ENCODE peak calls at places on chromosomes 4 and X, in five cellular contexts. C, D, U, I and V are unnamed samples.

GRCh38 chrX:78437621-78438020 is 110.2 kb upstream of the CYSLTR1 start:
- DNase-seq in C (no peak), D (no peak), U (no peak), I (no peak), V (no peak)

GRCh38 chr4:3784469-3785291 is 18.5 kb downstream of the ADRA2C start:
- DNase-seq in C (no peak), D (no peak), U (no peak), I (no peak), V (no peak)

GRCh38 chr4:140090215-140090731 is 63.7 kb downstream of the MAML3 start:
- DNase-seq in C (no peak), D (no peak), U (no peak), I (no peak), V (no peak)

GRCh38 chrX:100673397-100673953 is 29.5 kb downstream of the SRPX2 start:
- DNase-seq in C (no peak), D (no peak), U (no peak), I (no peak), V (no peak)

GRCh38 chr4:48944252-48944651 is 37.7 kb upstream of the OCIAD2 start:
- DNase-seq in C (no peak), D (no peak), U (no peak), I (peak; percentile 83), V (no peak)

GRCh38 chr4:137310593-137311490 is 221.5 kb downstream of the PCDH18 start:
- DNase-seq in C (no peak), D (no peak), U (no peak), I (no peak), V (no peak)

GRCh38 chr4:165828928-165829327 is 44.1 kb upstream of the TLL1 start:
- DNase-seq in C (no peak), D (no peak), U (no peak), I (no peak), V (no peak)

GRCh38 chr4:116486401-116486800 is 599.0 kb downstream of the TRAM1L1 start:
- DNase-seq in C (no peak), D (no peak), U (no peak), I (no peak), V (no peak)

GRCh38 chr4:183314806-183315205 is 5.3 kb downstream of the CLDN22 start:
- DNase-seq in C (no peak), D (no peak), U (no peak), I (no peak), V (no peak)

GRCh38 chrX:14529288-14529989 is at the start of gene GLRA2:
- DNase-seq in C (no peak), D (no peak), U (no peak), I (no peak), V (no peak)

GRCh38 chr4:139899346-139899745 is 233.7 kb downstream of the MGST2 start:
- DNase-seq in C (no peak), D (no peak), U (no peak), I (no peak), V (no peak)

GRCh38 chrX:140815868-140816267 is 106.3 kb downstream of the LINC00632 start:
- DNase-seq in C (no peak), D (no peak), U (no peak), I (no peak), V (no peak)

GRCh38 chr4:8599657-8600056 is 7.1 kb downstream of the CPZ start:
- DNase-seq in C (no peak), D (no peak), U (peak; percentile 80), I (peak; percentile 77), V (no peak)

GRCh38 chr4:182593864-182594263 is 323.3 kb downstream of the DCTD start:
- DNase-seq in C (no peak), D (no peak), U (no peak), I (no peak), V (no peak)

GRCh38 chr4:30553721-30554120 is 166.4 kb upstream of the PCDH7 start:
- DNase-seq in C (no peak), D (no peak), U (no peak), I (no peak), V (no peak)

DNA sequence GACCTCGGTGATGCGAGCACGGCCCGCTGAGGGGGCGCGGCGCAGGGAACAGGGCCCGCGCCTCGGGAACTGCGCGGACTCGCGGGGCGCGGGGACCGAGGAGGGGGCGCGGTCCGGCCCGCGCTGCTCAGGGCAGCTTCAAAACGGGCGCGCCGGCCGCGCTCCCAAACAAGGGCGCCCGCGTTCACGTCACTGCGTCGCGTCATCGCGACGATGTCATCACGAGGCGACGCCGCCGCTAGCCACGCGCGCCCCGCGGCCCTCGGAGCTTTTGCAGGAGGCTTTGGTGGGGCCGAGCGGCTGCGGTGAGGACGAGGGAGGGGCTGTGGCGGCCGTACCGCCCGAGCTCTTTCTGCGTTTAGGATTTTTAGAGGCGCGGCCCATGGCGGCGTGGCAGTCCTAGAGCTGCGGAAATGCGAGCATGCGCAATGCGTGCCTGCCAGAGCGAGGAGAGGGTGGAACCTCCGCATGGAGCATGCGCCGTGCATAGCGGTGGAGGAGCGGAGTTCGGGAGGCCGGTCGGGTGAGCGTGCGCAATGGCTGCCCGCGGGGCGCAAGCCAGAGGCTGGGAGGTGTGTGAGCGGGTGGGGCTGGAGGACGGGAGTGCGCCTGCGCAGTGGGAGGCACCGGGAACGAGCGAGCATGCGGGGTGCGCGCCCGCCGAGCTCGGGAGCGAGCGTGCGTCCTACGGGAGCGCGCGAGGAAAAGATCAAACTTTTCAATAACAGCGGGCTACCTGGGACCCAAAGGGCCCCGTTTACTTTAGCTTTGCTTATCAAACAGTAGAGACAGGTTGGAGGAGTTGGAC is at the start of gene PPP2R3B:
- DNase-seq in C (peak; percentile 99), D (peak; percentile 93), U (peak; percentile 100), I (peak; percentile 91), V (peak; percentile 99)
- TF ChIP-seq POLR2A in C (peak; percentile 75), D (peak; percentile 45), U (peak; percentile 44), I (peak; percentile 35), V (no peak)

GRCh38 chrX:153956044-153956907 is 11.8 kb upstream of the RENBP start:
- DNase-seq in C (no peak), D (no peak), U (no peak), I (no peak), V (no peak)
- TF ChIP-seq POLR2A in C (no peak), D (no peak), U (no peak), I (no peak), V (no peak)

GRCh38 chr4:109729563-109730293 is at the start of gene PLA2G12A:
- DNase-seq in C (peak; percentile 90), D (peak; percentile 21), U (peak; percentile 63), I (peak; percentile 87), V (peak; percentile 86)
- TF ChIP-seq POLR2A in C (peak; percentile 77), D (peak; percentile 41), U (peak; percentile 52), I (peak; percentile 59), V (no peak)

GRCh38 chrX:55452825-55453124 is 848 bp downstream of the MAGEH1 start:
- DNase-seq in C (no peak), D (no peak), U (no peak), I (no peak), V (no peak)

GRCh38 chrX:55451125-55451524 is 802 bp upstream of the MAGEH1 start:
- DNase-seq in C (no peak), D (no peak), U (no peak), I (no peak), V (no peak)

GRCh38 chrX:55451626-55451989 is 319 bp upstream of the MAGEH1 start:
- DNase-seq in C (no peak), D (no peak), U (no peak), I (no peak), V (no peak)

GRCh38 chrX:55450259-55450658 is 1.7 kb upstream of the MAGEH1 start:
- DNase-seq in C (no peak), D (no peak), U (no peak), I (no peak), V (no peak)

GRCh38 chrX:55451990-55452824 is at the start of gene MAGEH1:
- DNase-seq in C (peak; percentile 85), D (peak; percentile 65), U (peak; percentile 74), I (no peak), V (peak; percentile 65)
- TF ChIP-seq POLR2A in C (peak; percentile 64), D (peak; percentile 67), U (no peak), I (no peak), V (no peak)

DNA sequence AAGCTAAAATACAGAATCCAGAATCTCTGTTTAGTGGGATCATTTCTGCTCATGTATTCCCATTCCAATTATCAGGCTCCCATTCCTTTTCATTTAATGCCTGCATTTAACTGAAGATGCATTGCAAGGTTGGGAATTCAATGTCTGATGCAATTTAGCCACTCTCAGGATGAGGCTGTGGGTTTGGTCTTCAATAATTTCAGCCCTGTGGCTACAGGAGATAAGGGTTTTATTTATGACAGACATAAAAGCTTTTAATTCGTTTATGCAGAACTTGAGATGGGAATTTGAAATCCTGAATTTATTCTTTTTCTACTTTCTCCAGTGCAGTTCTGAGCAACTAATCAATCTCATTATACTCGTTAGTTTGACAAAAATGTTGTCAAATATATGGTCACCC is 1225.9 kb downstream of the PCDH18 start:
- DNase-seq in C (no peak), D (no peak), U (no peak), I (no peak), V (no peak)
- TF ChIP-seq POLR2A in C (no peak), D (no peak), U (no peak), I (no peak), V (no peak)

GRCh38 chrX:48911407-48912182 is at the start of gene SLC35A2:
- DNase-seq in C (peak; percentile 86), D (peak; percentile 68), U (peak; percentile 78), I (peak; percentile 77), V (peak; percentile 81)
- TF ChIP-seq POLR2A in C (peak; percentile 73), D (no peak), U (peak; percentile 51), I (peak; percentile 40), V (peak; percentile 51)